ENCODE peak calls at places on chromosome X, in four cellular contexts. M, E, X and S are unnamed samples.

GRCh38 chrX:106178826-106179225 is 10.7 kb downstream of the PWWP3B start:
- DNase-seq in M (no peak), E (peak; percentile 18), X (no peak), S (no peak)

GRCh38 chrX:140180585-140180984 is 215.3 kb upstream of the CXorf66 start:
- DNase-seq in M (no peak), E (peak; percentile 86), X (no peak), S (no peak)

GRCh38 chrX:130625381-130625780 is 223.6 kb downstream of the RBMX2 start:
- DNase-seq in M (no peak), E (no peak), X (peak; percentile 26), S (no peak)

GRCh38 chrX:149284616-149285015 is 220.5 kb downstream of the IDS start:
- DNase-seq in M (no peak), E (no peak), X (no peak), S (no peak)

GRCh38 chrX:149512225-149512885 is 7.2 kb upstream of the IDS start:
- DNase-seq in M (peak; percentile 55), E (peak; percentile 73), X (peak; percentile 62), S (peak; percentile 50)

GRCh38 chrX:111874241-111874640 is 1.7 kb upstream of the TRPC5OS start:
- DNase-seq in M (no peak), E (no peak), X (no peak), S (no peak)

GRCh38 chrX:106415276-106415895 is 196.4 kb upstream of the RADX start:
- DNase-seq in M (peak; percentile 29), E (peak; percentile 50), X (peak; percentile 43), S (peak; percentile 15)

GRCh38 chrX:73262991-73263390 is 48.3 kb upstream of the NAP1L2 start:
- DNase-seq in M (peak; percentile 4), E (peak; percentile 38), X (peak; percentile 20), S (peak; percentile 43)

GRCh38 chrX:18899796-18900380 is 84.0 kb downstream of the PHKA2 start:
- DNase-seq in M (no peak), E (no peak), X (peak; percentile 44), S (no peak)

GRCh38 chrX:44344687-44345086 is 1.2 kb upstream of the EFHC2 start:
- DNase-seq in M (no peak), E (no peak), X (no peak), S (peak; percentile 6)

GRCh38 chrX:53116101-53116500 is 22.2 kb downstream of the KANTR start:
- DNase-seq in M (no peak), E (no peak), X (no peak), S (peak; percentile 14)

GRCh38 chrX:154797006-154797405 is 8.3 kb downstream of the MPP1 start:
- DNase-seq in M (no peak), E (peak; percentile 20), X (no peak), S (no peak)

GRCh38 chrX:150767475-150768131 is 74.4 kb downstream of the MTMR1 start:
- DNase-seq in M (no peak), E (peak; percentile 28), X (no peak), S (no peak)

GRCh38 chrX:111868726-111869638 is 7.0 kb upstream of the TRPC5OS start:
- DNase-seq in M (peak; percentile 0), E (peak; percentile 9), X (peak; percentile 66), S (peak; percentile 60)

DNA sequence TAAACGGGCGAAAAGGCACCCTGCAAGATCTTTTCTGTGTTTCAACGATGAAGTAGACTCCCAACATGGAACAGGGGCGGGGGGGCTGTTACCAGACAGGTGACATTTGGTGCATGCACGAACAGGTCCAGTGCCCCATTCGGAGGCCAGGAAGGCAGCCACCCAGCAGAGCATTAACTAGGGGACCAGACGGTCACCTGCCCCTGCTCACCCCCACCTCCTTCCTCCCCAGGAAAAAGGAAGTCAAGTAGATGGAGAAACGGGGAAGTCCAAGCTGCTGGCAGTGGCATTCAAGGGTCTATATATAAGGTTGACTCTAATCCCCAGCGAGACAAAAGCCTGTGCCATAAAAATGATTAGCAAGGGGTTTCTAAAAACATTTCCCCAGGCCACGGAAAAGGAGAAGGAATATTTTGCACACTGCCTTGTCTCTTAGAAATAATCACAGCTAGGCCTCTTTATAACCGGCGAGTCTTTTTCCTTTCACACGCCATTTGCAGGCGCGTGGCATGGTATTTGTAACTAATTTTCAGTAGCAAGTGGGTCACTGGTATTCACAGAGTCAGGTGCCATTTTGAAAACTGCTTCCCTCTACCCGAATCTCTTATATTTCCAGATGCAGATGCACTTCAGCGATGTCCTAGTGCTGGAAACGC is 1.2 kb upstream of the TMSB4X start:
- DNase-seq in M (peak; percentile 63), E (no peak), X (peak; percentile 5), S (no peak)
- TF ChIP-seq EZH2phosphoT487 in M (no peak), E (no peak), X (no peak), S (no peak)

GRCh38 chrX:48702032-48702431 is 5.5 kb downstream of the SUV39H1 start:
- DNase-seq in M (no peak), E (no peak), X (no peak), S (no peak)

GRCh38 chrX:48705876-48706275 is 9.3 kb downstream of the SUV39H1 start:
- DNase-seq in M (no peak), E (no peak), X (no peak), S (no peak)

GRCh38 chrX:48702716-48703115 is 6.2 kb downstream of the SUV39H1 start:
- DNase-seq in M (no peak), E (no peak), X (no peak), S (no peak)

GRCh38 chrX:48703228-48703627 is 6.7 kb downstream of the SUV39H1 start:
- DNase-seq in M (no peak), E (no peak), X (no peak), S (no peak)

DNA sequence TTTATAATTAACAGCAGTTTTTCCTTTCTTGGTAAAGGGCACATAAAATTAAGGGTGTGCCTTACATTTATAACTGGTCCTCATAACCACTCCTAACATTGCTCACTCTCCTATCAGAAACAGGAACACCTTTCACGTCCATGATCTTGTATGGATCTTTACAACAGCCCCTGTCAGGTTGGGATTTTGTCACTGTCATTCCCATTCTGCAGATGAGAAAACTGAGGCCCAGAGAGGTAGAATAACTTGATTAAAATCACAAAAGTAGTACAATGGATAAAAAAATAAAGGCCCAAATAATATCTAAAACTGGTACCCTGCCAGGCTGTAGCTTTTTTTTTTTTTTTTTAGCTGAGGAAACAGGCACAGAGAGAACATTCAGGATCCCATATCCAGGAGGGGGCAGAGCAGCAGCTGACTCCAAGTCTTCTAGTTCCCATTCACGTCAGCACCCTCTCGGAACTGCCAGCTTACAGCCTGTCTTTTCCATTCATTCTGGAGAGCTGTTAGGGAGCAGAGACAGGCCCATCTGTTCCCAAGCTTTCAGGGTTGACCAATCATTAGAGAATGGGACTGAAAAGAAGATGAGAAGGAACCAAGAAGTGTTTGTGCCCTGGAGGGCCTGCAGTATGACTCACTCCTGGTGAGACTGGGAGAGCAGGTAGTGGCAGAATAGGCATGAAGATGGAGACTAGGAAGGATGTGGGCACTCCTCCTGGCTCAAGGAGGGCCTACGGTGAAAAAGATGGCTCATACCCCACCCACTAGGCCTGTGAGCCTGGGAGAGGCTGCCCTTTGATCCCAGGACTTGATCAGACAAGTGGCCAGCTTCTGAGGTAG is 7.3 kb downstream of the SUV39H1 start:
- DNase-seq in M (no peak), E (peak; percentile 90), X (no peak), S (no peak)
- H3K4me2 ChIP-seq in M (no peak overlapping the region), E (peak overlapping the region; percentile 42), X (no peak overlapping the region), S (no peak overlapping the region)

DNA sequence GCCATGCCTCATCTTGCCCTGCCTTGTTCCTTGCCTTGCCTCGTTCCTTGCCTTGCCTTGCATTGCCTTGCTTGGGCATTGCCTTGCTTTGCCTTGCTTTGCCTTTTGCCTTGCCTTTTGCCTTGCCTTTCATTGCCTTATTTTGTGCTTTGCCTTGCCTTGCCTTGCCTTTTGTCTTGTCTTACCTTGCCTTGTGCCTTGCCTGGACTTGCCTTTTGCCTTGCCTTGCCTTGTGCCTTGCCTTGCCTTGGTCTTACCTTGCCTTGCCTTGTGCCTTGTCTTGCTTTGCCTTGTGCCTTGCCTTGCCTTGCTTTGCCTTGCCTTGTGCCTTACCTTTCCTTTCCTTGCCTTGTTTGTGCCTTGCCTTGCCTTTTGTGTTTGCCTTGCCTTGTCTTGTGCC is 88.2 kb downstream of the TAB3 start:
- DNase-seq in M (no peak), E (no peak), X (no peak), S (no peak)
- H3K9me3 ChIP-seq in M (no peaks in the 10 kb centered on the region), E (no peaks in the 10 kb centered on the region), X (no peaks in the 10 kb centered on the region), S (no peaks in the 10 kb centered on the region)

GRCh38 chrX:9604111-9604907 is 139.5 kb downstream of the TBL1X start:
- DNase-seq in M (no peak), E (no peak), X (no peak), S (no peak)
- TF ChIP-seq EZH2phosphoT487 in M (no peak), E (no peak), X (no peak), S (no peak)

GRCh38 chrX:23981711-23982110 is 45.3 kb downstream of the KLHL15 start:
- DNase-seq in M (no peak), E (no peak), X (no peak), S (no peak)

GRCh38 chrX:23982891-23983290 is 44.1 kb downstream of the KLHL15 start:
- DNase-seq in M (no peak), E (no peak), X (no peak), S (no peak)

GRCh38 chrX:23980063-23980462 is 46.9 kb downstream of the KLHL15 start:
- DNase-seq in M (no peak), E (no peak), X (peak; percentile 12), S (no peak)

GRCh38 chrX:23981222-23981621 is 45.8 kb downstream of the KLHL15 start:
- DNase-seq in M (no peak), E (no peak), X (peak; percentile 37), S (no peak)
- H3K4me2 ChIP-seq in M (no peak overlapping the region), E (no peak overlapping the region), X (peak overlapping the region; percentile 40), S (no peak overlapping the region)